ENCODE peak calls at places on chromosome 7, in four cellular contexts. K is central memory CD4-positive, alpha-beta T cell; W is EH; Q is effector CD4-positive, alpha-beta T cell. V is an unnamed sample.
A peak's percentile ranks its signal among the peaks of the same experiment; 100 is the strongest.

GRCh38 chr7:15832996-15833395 is 146.5 kb upstream of the MEOX2 start:
- DNase-seq in Q (no peak), W (no peak), K (no peak), V (no peak)

GRCh38 chr7:15508258-15508657 is 53.6 kb downstream of the AGMO start:
- DNase-seq in W (peak; percentile 58), K (no peak), Q (no peak), V (no peak)

GRCh38 chr7:11166051-11166450 is 192.4 kb downstream of the PHF14 start:
- DNase-seq in W (no peak), K (no peak), Q (no peak), V (no peak)

GRCh38 chr7:15245801-15246200 is 316.0 kb downstream of the AGMO start:
- DNase-seq in Q (no peak), K (no peak), W (no peak), V (no peak)

GRCh38 chr7:47604496-47604890 is 22.6 kb upstream of the TNS3 start:
- DNase-seq in W (no peak), K (no peak), Q (no peak), V (no peak)

GRCh38 chr7:26090927-26091519 is 61.0 kb upstream of the NFE2L3 start:
- DNase-seq in W (peak; percentile 62), K (peak; percentile 23), Q (no peak), V (peak; percentile 23)

GRCh38 chr7:107108951-107109350 is 59.9 kb upstream of the HBP1 start:
- DNase-seq in W (no peak), Q (no peak), K (no peak), V (no peak)

GRCh38 chr7:39758234-39758970 is 135.0 kb downstream of the RALA start:
- DNase-seq in K (no peak), W (no peak), Q (no peak), V (no peak)

GRCh38 chr7:26328498-26329390 is 37.1 kb downstream of the SNX10 start:
- DNase-seq in Q (no peak), K (no peak), W (no peak), V (no peak)

GRCh38 chr7:92325173-92325572 is 79.4 kb downstream of the ANKIB1 start:
- DNase-seq in W (no peak), K (no peak), Q (no peak), V (no peak)

GRCh38 chr7:156158213-156158612 is 345.9 kb upstream of the SHH start:
- DNase-seq in K (no peak), W (no peak), Q (no peak), V (no peak)

GRCh38 chr7:87391020-87391701 is 45.7 kb downstream of the CROT start:
- DNase-seq in Q (no peak), W (no peak), K (no peak), V (no peak)

GRCh38 chr7:94350729-94351128 is 44.0 kb upstream of the COL1A2 start:
- DNase-seq in W (no peak), K (no peak), Q (no peak), V (no peak)

GRCh38 chr7:131623154-131623553 is 66.7 kb upstream of the PODXL start:
- DNase-seq in Q (no peak), K (no peak), W (no peak), V (no peak)

GRCh38 chr7:26944486-26944885 is 80.1 kb upstream of the SKAP2 start:
- DNase-seq in W (no peak), Q (no peak), K (no peak), V (no peak)

GRCh38 chr7:29102554-29103151 is 43.7 kb downstream of the CPVL start:
- DNase-seq in W (peak; percentile 61), Q (no peak), K (no peak), V (no peak)

GRCh38 chr7:5077740-5078139 is 32.1 kb downstream of the RBAK start:
- DNase-seq in W (no peak), Q (no peak), K (no peak), V (no peak)

GRCh38 chr7:4849390-4849789 is 12.4 kb downstream of the PAPOLB start:
- DNase-seq in Q (no peak), W (peak; percentile 62), K (peak; percentile 8), V (no peak)

GRCh38 chr7:108134486-108134885 is 4.3 kb upstream of the LAMB4 start:
- DNase-seq in Q (no peak), W (peak; percentile 18), K (no peak), V (no peak)

GRCh38 chr7:139355320-139355719 is 4.4 kb upstream of the LUC7L2 start:
- DNase-seq in W (no peak), Q (no peak), K (no peak), V (no peak)

GRCh38 chr7:126667742-126668366 is 584.9 kb downstream of the GRM8 start:
- DNase-seq in Q (no peak), K (no peak), W (no peak), V (no peak)

GRCh38 chr7:158031820-158032424 is 555.7 kb downstream of the PTPRN2 start:
- DNase-seq in K (no peak), Q (no peak), W (no peak), V (no peak)

GRCh38 chr7:66255533-66256100 is 50.5 kb downstream of the TPST1 start:
- DNase-seq in K (no peak), W (peak; percentile 49), Q (no peak), V (no peak)

GRCh38 chr7:137692399-137692798 is 154.4 kb downstream of the DGKI start:
- DNase-seq in W (no peak), Q (no peak), K (no peak), V (no peak)

GRCh38 chr7:29989257-29989995 is at the start of gene SCRN1:
- DNase-seq in K (no peak), W (peak; percentile 50), Q (no peak), V (peak; percentile 57)

GRCh38 chr7:3272691-3273141 is 28.3 kb upstream of the SDK1 start:
- DNase-seq in W (no peak), Q (no peak), K (no peak), V (no peak)

GRCh38 chr7:44963526-44964290 is 15.1 kb downstream of the MYO1G start:
- DNase-seq in Q (no peak), K (no peak), W (no peak), V (no peak)

GRCh38 chr7:157007470-157008066 is 2.9 kb downstream of the MNX1 start:
- DNase-seq in K (no peak), W (no peak), Q (no peak), V (no peak)

GRCh38 chr7:112743811-112744210 is 46.4 kb downstream of the TMEM168 start:
- DNase-seq in K (no peak), W (no peak), Q (no peak), V (no peak)

GRCh38 chr7:25669954-25670841 is 441.9 kb upstream of the NPVF start:
- DNase-seq in W (no peak), K (no peak), Q (no peak), V (no peak)

GRCh38 chr7:27774717-27775328 is 34.9 kb downstream of the TAX1BP1 start:
- DNase-seq in Q (no peak), W (peak; percentile 64), K (no peak), V (peak; percentile 3)

GRCh38 chr7:151807876-151808275 is 69.0 kb downstream of the PRKAG2 start:
- DNase-seq in W (no peak), Q (no peak), K (no peak), V (no peak)

GRCh38 chr7:14821757-14822480 is 80.6 kb downstream of the DGKB start:
- DNase-seq in W (peak; percentile 77), K (no peak), Q (no peak), V (no peak)

GRCh38 chr7:44912775-44913347 is 27.5 kb upstream of the PURB start:
- DNase-seq in K (no peak), Q (no peak), W (peak; percentile 10), V (no peak)

GRCh38 chr7:113804475-113805130 is 114.2 kb downstream of the PPP1R3A start:
- DNase-seq in Q (no peak), W (no peak), K (no peak), V (no peak)

GRCh38 chr7:83835424-83835823 is 186.5 kb upstream of the SEMA3E start:
- DNase-seq in W (no peak), K (no peak), Q (no peak), V (no peak)